ENCODE peak calls at places on chromosomes 1 and 21, in six cellular contexts. V, T, H, S, P and A are unnamed samples. For H3K4me1, the result is how much of the 10 kb centered on the place peaks cover.

GRCh38 chr1:70143052-70143659 is 62.2 kb downstream of the LRRC40 start:
- DNase-seq in V (no peak), T (no peak), H (no peak), S (no peak), P (no peak), A (no peak)

GRCh38 chr21:45324430-45325205 is 36.9 kb upstream of the POFUT2 start:
- DNase-seq in V (no peak), T (no peak), H (no peak), S (no peak), P (peak), A (no peak)

GRCh38 chr1:121413817-121414216 is 229.0 kb downstream of the SRGAP2C start:
- DNase-seq in V (no peak), T (no peak), H (no peak), S (no peak), P (no peak), A (no peak)

GRCh38 chr1:5727871-5728643 is 264.2 kb downstream of the NPHP4 start:
- DNase-seq in V (no peak), T (no peak), H (no peak), S (no peak), P (no peak), A (no peak)

GRCh38 chr1:225875044-225875822 is 6.9 kb downstream of the TMEM63A start:
- DNase-seq in V (no peak), T (no peak), H (no peak), S (peak), P (no peak), A (no peak)

GRCh38 chr21:37396855-37397254 is 30.3 kb downstream of the DYRK1A start:
- DNase-seq in V (no peak), T (no peak), H (no peak), S (no peak), P (no peak), A (no peak)

GRCh38 chr1:184801503-184801902 is 46.8 kb upstream of the EDEM3 start:
- DNase-seq in V (no peak), T (no peak), H (no peak), S (no peak), P (no peak), A (no peak)

GRCh38 chr1:42733415-42734200 is 6.4 kb downstream of the CLDN19 start:
- DNase-seq in V (no peak), T (no peak), H (no peak), S (no peak), P (no peak), A (no peak)

GRCh38 chr1:54053745-54054437 is 483 bp downstream of the TCEANC2 start:
- DNase-seq in V (peak), T (peak), H (peak), S (no peak), P (no peak), A (peak)

GRCh38 chr1:60813051-60813450 is 269.3 kb upstream of the NFIA start:
- DNase-seq in V (no peak), T (no peak), H (no peak), S (no peak), P (no peak), A (no peak)

GRCh38 chr1:119475866-119476439 is 31.1 kb upstream of the HSD3B1 start:
- DNase-seq in V (no peak), T (no peak), H (peak), S (peak), P (peak), A (peak)

GRCh38 chr1:235552146-235552716 is 48.0 kb upstream of the B3GALNT2 start:
- DNase-seq in V (no peak), T (no peak), H (no peak), S (no peak), P (peak), A (no peak)

GRCh38 chr1:227742738-227743715 is 7.8 kb downstream of the SNAP47 start:
- DNase-seq in V (no peak), T (no peak), H (no peak), S (no peak), P (no peak), A (no peak)

DNA sequence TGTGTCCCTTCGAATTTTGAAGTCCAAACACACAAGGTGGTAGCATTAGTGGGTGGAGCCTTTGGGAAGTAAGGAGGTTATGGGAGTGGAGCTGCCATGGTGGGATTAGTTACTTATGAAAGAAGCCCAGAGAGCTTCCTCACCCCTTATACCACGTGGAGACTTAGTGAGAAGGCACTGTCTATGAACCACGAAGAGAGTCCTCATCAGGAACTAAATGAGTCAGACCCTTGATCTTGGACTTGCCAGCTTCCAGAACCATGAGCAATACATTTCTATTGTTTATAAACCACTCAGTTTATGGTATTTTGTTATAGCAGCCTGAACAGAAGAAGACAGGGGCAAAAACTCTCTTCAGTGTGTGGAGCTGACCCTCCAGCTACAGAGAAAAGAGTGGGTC is 259.3 kb upstream of the AJAP1 start:
- DNase-seq in V (no peak), T (no peak), H (no peak), S (no peak), P (no peak), A (no peak)
- H3K4me1 ChIP-seq in V (under half), T (under half), H (under half), S (under half), P (under half), A (under half)

DNA sequence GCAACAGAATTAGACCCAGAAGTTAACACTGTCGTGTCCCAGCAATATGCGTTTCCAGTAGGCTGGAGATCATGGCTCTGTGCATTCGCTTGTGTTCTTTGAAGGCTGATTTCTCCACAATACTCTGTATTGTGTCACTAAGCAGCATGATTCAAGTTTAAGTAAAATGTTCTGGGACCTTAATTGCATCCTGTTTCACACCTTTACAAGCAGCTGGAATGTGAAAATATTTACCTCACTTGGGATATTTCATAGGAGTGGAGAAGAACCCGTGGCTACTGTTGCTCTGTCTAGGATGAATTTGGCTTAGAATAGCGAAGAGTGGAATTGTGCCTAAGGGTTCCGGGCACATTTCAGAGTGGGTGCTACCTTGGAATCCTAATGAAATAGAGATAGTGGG is 6.3 kb downstream of the PTGFRN start:
- DNase-seq in V (no peak), T (no peak), H (no peak), S (no peak), P (no peak), A (no peak)
- H3K4me1 ChIP-seq in V (under half), T (under half), H (under half), S (under half), P (under half), A (under half)

DNA sequence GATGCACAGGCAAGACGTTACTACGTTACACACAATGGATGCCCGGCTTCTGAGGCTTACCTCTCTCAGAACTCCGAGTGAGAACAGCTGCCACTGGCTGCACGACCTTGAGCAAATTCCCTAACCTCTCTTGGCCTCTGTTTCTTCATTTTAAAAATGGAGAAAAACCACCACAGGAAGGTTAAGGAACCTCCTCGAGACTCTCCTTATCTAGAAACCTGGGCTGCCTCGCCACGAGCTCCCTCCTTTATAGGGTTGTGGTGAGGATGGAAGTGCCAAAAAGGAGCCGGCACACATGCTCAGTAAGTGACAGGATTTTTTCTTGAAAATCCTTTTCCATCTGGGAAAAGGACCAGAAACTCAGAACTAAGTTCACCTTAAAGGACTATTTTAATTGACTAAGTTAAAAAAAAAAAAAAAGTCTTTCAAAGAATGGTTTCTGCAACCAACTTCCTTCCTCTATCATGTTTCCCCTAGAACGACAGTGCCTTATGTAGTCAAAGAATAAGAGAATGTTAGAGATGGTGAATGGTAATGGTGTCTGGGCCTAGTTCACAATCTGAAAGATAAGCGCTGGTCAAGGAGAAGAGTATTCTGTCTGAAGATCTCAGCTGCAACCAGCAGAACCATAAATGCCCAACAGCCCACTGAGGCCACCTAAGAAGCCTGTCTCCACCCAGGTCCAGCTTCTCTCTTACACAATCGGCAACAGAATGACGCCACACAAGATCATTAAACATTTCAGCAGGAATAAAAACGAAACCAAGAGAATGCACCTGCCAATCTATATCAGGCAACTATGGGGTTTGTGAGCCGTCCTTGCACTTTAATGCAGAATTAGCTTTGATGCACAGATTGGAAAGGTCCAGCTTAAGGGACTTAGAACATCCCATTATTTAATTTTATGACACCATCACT is 65.0 kb downstream of the SLC45A1 start:
- DNase-seq in V (peak), T (peak), H (no peak), S (no peak), P (no peak), A (no peak)
- H3K4me1 ChIP-seq in V (half or more), T (half or more), H (under half), S (half or more), P (half or more), A (half or more)

DNA sequence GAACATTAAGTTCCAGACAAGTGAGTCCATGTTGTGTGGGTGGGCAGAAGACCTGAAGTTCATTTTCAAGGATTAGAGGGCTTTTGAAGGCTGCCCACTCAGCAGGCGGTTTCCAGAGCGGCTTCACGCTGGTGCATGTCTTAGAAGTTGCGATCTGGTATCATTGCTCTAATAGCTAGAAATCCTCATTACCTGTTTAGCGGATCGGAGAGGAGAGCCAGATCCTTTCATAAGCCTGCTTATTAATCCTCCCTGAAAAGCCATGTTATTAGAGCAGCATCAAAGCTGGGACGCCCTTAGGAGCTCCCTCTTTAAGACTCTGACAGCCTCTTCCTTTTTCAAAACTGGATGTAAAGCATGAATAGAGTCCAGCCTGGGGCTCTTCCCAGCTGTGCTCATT is 13.8 kb upstream of the CTSE start:
- DNase-seq in V (no peak), T (no peak), H (no peak), S (no peak), P (no peak), A (no peak)
- H3K4me1 ChIP-seq in V (under half), T (under half), H (under half), S (under half), P (under half), A (under half)